ENCODE peak calls at places on chromosomes 7 and 10, in four cellular contexts. Z is retinal pigment epithelial cell, D is HEK293T, P is midbrain. W is an unnamed sample.

GRCh38 chr7:29167721-29168120 is 21.4 kb upstream of the CPVL start:
- DNase-seq in Z (no peak), D (no peak), P (no peak), W (no peak)

GRCh38 chr10:28807760-28808613 is 130.7 kb downstream of the BAMBI start:
- DNase-seq in Z (peak), P (no peak), D (no peak), W (no peak)

GRCh38 chr10:114925675-114926204 is 12.3 kb upstream of the TRUB1 start:
- DNase-seq in D (peak), Z (no peak), P (no peak), W (no peak)

GRCh38 chr7:128381161-128381821 is 19.8 kb upstream of the PRRT4 start:
- DNase-seq in D (peak), P (no peak), Z (no peak), W (no peak)

GRCh38 chr10:86958831-86959736 is 685 bp downstream of the SNCG start:
- DNase-seq in D (no peak), Z (no peak), P (no peak), W (no peak)

GRCh38 chr7:381211-382117 is 91.5 kb downstream of the FOXL3 start:
- DNase-seq in P (no peak), D (no peak), Z (no peak), W (no peak)

GRCh38 chr10:74898201-74898976 is 72.0 kb downstream of the KAT6B start:
- DNase-seq in D (no peak), Z (no peak), P (no peak), W (no peak)

GRCh38 chr7:129969881-129970446 is 17.2 kb upstream of the UBE2H start:
- DNase-seq in P (no peak), D (no peak), Z (peak), W (no peak)

GRCh38 chr7:121960678-121961461 is 87.9 kb downstream of the PTPRZ1 start:
- DNase-seq in D (no peak), Z (peak), P (peak), W (no peak)

GRCh38 chr7:27198871-27199801 is 755 bp downstream of the HOXA13 start:
- DNase-seq in Z (no peak), D (no peak), P (no peak), W (no peak)

GRCh38 chr10:73762915-73763314 is 18.7 kb downstream of the SEC24C start:
- DNase-seq in P (no peak), Z (no peak), D (no peak), W (no peak)

GRCh38 chr7:84091318-84091717 is 103.3 kb downstream of the SEMA3A start:
- DNase-seq in D (no peak), P (no peak), Z (no peak), W (no peak)

GRCh38 chr7:2760098-2760889 is 72.3 kb downstream of the AMZ1 start:
- DNase-seq in P (peak), Z (no peak), D (peak), W (peak)

GRCh38 chr7:151086802-151087246 is 549 bp downstream of the AGAP3 start:
- DNase-seq in Z (no peak), D (no peak), P (no peak), W (no peak)

GRCh38 chr7:3592438-3593134 is 291.5 kb downstream of the SDK1 start:
- DNase-seq in P (no peak), Z (no peak), D (no peak), W (no peak)

GRCh38 chr10:50439806-50440205 is 183.9 kb downstream of the SGMS1 start:
- DNase-seq in D (no peak), P (no peak), Z (no peak), W (no peak)

GRCh38 chr10:131310904-131311660 is 439 bp downstream of the TCERG1L start:
- DNase-seq in D (no peak), Z (no peak), P (no peak), W (no peak)

GRCh38 chr10:68296833-68297232 is 35.0 kb upstream of the HNRNPH3 start:
- DNase-seq in P (no peak), D (no peak), Z (no peak), W (no peak)

GRCh38 chr7:104956753-104957450 is 57.1 kb upstream of the KMT2E start:
- DNase-seq in P (no peak), D (no peak), Z (peak), W (no peak)

GRCh38 chr10:77862595-77862994 is 64.0 kb downstream of the DLG5 start:
- DNase-seq in Z (no peak), D (no peak), P (no peak), W (no peak)

GRCh38 chr7:17593854-17594419 is 295.5 kb downstream of the AHR start:
- DNase-seq in P (no peak), Z (no peak), D (no peak), W (no peak)

GRCh38 chr10:13515467-13515866 is 13.3 kb downstream of the BEND7 start:
- DNase-seq in D (no peak), P (no peak), Z (no peak), W (no peak)

GRCh38 chr7:55432937-55433784 is 68.0 kb downstream of the LANCL2 start:
- DNase-seq in D (peak), P (peak), Z (peak), W (no peak)

GRCh38 chr7:35701287-35701686 is 6.4 kb upstream of the HERPUD2 start:
- DNase-seq in P (no peak), D (no peak), Z (no peak), W (no peak)

GRCh38 chr7:144842377-144842851 is 6.6 kb upstream of the TPK1 start:
- DNase-seq in Z (no peak), D (no peak), P (no peak), W (no peak)

GRCh38 chr10:12465385-12466136 is 116.2 kb downstream of the CAMK1D start:
- DNase-seq in P (no peak), D (no peak), Z (no peak), W (no peak)

GRCh38 chr10:102869290-102870198 is at the start of gene AS3MT:
- DNase-seq in D (peak), Z (no peak), P (no peak), W (no peak)

GRCh38 chr7:30134523-30135270 is at the start of gene MTURN:
- DNase-seq in P (peak), Z (no peak), D (peak), W (peak)

GRCh38 chr10:110214380-110214826 is 7.0 kb downstream of the MXI1 start:
- DNase-seq in D (no peak), Z (no peak), P (peak), W (no peak)

GRCh38 chr7:130113887-130114286 is 43.6 kb downstream of the KLHDC10 start:
- DNase-seq in Z (no peak), P (no peak), D (no peak), W (no peak)

GRCh38 chr10:83682399-83682798 is 456.9 kb upstream of the GHITM start:
- DNase-seq in Z (no peak), P (no peak), D (no peak), W (no peak)

GRCh38 chr7:122136639-122137253 is 7.3 kb downstream of the AASS start:
- DNase-seq in P (no peak), D (no peak), Z (no peak), W (no peak)

W was measured in putamen.